ENCODE peak calls at places on chromosome 14, in five cellular contexts. R is mammary epithelial cell, D is hypothalamus, F is left lobe of liver, M is heart left ventricle. Q is an unnamed sample.
A peak's percentile ranks its signal among the peaks of the same experiment; 100 is the strongest.

GRCh38 chr14:86115972-86116371 is 586.0 kb downstream of the FLRT2 start:
- DNase-seq in R (no peak), D (no peak), F (no peak), M (no peak), Q (no peak)

GRCh38 chr14:74133833-74134481 is 49.2 kb downstream of the LIN52 start:
- DNase-seq in R (no peak), D (no peak), F (no peak), M (no peak), Q (no peak)

GRCh38 chr14:69612014-69612758 is 790 bp downstream of the SUSD6 start:
- DNase-seq in R (no peak), D (no peak), F (peak; percentile 52), M (peak; percentile 37), Q (no peak)

GRCh38 chr14:54048311-54048710 is 91.7 kb upstream of the BMP4 start:
- DNase-seq in R (no peak), D (no peak), F (no peak), M (no peak), Q (no peak)

GRCh38 chr14:56087824-56088571 is 30.2 kb upstream of the PELI2 start:
- DNase-seq in R (no peak), D (no peak), F (no peak), M (no peak), Q (no peak)

GRCh38 chr14:64294672-64295413 is 672 bp upstream of the ESR2 start:
- DNase-seq in R (peak; percentile 42), D (peak; percentile 26), F (peak; percentile 63), M (peak; percentile 72), Q (peak; percentile 91)

GRCh38 chr14:77616454-77617229 is at the start of gene SPTLC2:
- DNase-seq in R (peak; percentile 99), D (peak; percentile 93), F (peak; percentile 99), M (peak; percentile 100), Q (peak; percentile 100)

GRCh38 chr14:104429291-104429861 is 150.2 kb upstream of the C14orf180 start:
- DNase-seq in R (no peak), D (no peak), F (peak; percentile 37), M (no peak), Q (no peak)

GRCh38 chr14:23604675-23605170 is 26.1 kb upstream of the JPH4 start:
- DNase-seq in R (no peak), D (no peak), F (no peak), M (no peak), Q (peak; percentile 27)

GRCh38 chr14:104803916-104804371 is 3.0 kb downstream of the ZBTB42 start:
- DNase-seq in R (no peak), D (no peak), F (no peak), M (no peak), Q (no peak)

GRCh38 chr14:55117816-55118441 is 11.1 kb upstream of the LGALS3 start:
- DNase-seq in R (peak; percentile 69), D (no peak), F (no peak), M (no peak), Q (no peak)

GRCh38 chr14:69232388-69232787 is 27.6 kb upstream of the GALNT16 start:
- DNase-seq in R (no peak), D (no peak), F (no peak), M (no peak), Q (no peak)

GRCh38 chr14:97916100-97916499 is 1118.9 kb downstream of the VRK1 start:
- DNase-seq in R (no peak), D (no peak), F (no peak), M (no peak), Q (no peak)

GRCh38 chr14:58151701-58152568 is at the start of gene ARMH4:
- DNase-seq in R (peak; percentile 73), D (peak; percentile 26), F (peak; percentile 89), M (peak; percentile 91), Q (peak; percentile 91)

GRCh38 chr14:100221419-100222218 is 17.3 kb upstream of the YY1 start:
- DNase-seq in R (peak; percentile 61), D (no peak), F (peak; percentile 56), M (peak; percentile 60), Q (no peak)

GRCh38 chr14:88791629-88792571 is 853 bp downstream of the EML5 start:
- DNase-seq in R (peak; percentile 8), D (peak; percentile 34), F (peak; percentile 50), M (no peak), Q (no peak)

GRCh38 chr14:93239869-93240677 is 33.0 kb downstream of the UBR7 start:
- DNase-seq in R (peak; percentile 52), D (no peak), F (no peak), M (no peak), Q (no peak)

GRCh38 chr14:50055461-50056228 is 60.7 kb downstream of the VCPKMT start:
- DNase-seq in R (no peak), D (no peak), F (no peak), M (no peak), Q (no peak)

GRCh38 chr14:85527006-85527405 is 2.9 kb upstream of the FLRT2 start:
- DNase-seq in R (peak; percentile 14), D (no peak), F (no peak), M (no peak), Q (no peak)

GRCh38 chr14:103748539-103748867 is 32.9 kb downstream of the ZFYVE21 start:
- DNase-seq in R (no peak), D (no peak), F (no peak), M (no peak), Q (no peak)

GRCh38 chr14:69574266-69574953 is at the start of gene CCDC177:
- DNase-seq in R (peak; percentile 48), D (no peak), F (peak; percentile 58), M (no peak), Q (peak; percentile 86)

GRCh38 chr14:51185754-51186153 is 54.3 kb upstream of the TMX1 start:
- DNase-seq in R (no peak), D (no peak), F (no peak), M (no peak), Q (no peak)

GRCh38 chr14:34214961-34215360 is 247.1 kb downstream of the SPTSSA start:
- DNase-seq in R (no peak), D (no peak), F (no peak), M (no peak), Q (no peak)

GRCh38 chr14:103576371-103577024 is 13.7 kb downstream of the COA8 start:
- DNase-seq in R (peak; percentile 83), D (peak; percentile 16), F (peak; percentile 94), M (peak; percentile 95), Q (peak; percentile 94)